ENCODE peak calls at places on chromosomes 6 and 20, in nine cellular contexts. K, X, B, G, F, V, H, S and L are unnamed samples.

GRCh38 chr20:41334452-41335421 is 5.9 kb upstream of the LPIN3 start:
- DNase-seq in V (no peak), F (no peak), S (no peak), B (no peak), G (no peak), X (no peak), H (no peak), K (no peak), L (no peak)

GRCh38 chr6:1316482-1317220 is 4.8 kb downstream of the FOXQ1 start:
- DNase-seq in S (no peak), F (no peak), G (no peak), K (no peak), H (no peak), V (peak), X (peak), B (no peak), L (no peak)

GRCh38 chr6:169972736-169973135 is 221.3 kb downstream of the ERMARD start:
- DNase-seq in B (no peak), X (no peak), K (no peak), H (peak), S (no peak), V (no peak), F (no peak), G (no peak), L (no peak)

GRCh38 chr6:90025418-90026089 is 131.3 kb downstream of the GJA10 start:
- DNase-seq in V (peak), H (no peak), X (peak), F (no peak), B (no peak), S (peak), G (no peak), K (no peak), L (no peak)

GRCh38 chr6:33213166-33213988 is 5.1 kb downstream of the RING1 start:
- DNase-seq in G (no peak), B (peak), F (no peak), X (peak), V (no peak), S (no peak), H (no peak), K (no peak), L (peak)

GRCh38 chr6:40674170-40674569 is 87.0 kb upstream of the LRFN2 start:
- DNase-seq in S (no peak), F (no peak), V (no peak), X (no peak), K (no peak), G (no peak), H (no peak), B (no peak), L (no peak)

GRCh38 chr6:132813173-132813856 is 1.1 kb upstream of the RPS12 start:
- DNase-seq in F (peak), V (peak), H (no peak), X (peak), S (peak), G (no peak), B (peak), K (no peak), L (no peak)

GRCh38 chr6:131602913-131603312 is 25.1 kb downstream of the MED23 start:
- DNase-seq in V (peak), H (no peak), K (no peak), B (no peak), X (peak), S (no peak), F (no peak), G (no peak), L (no peak)

GRCh38 chr6:13908955-13909381 is 15.8 kb upstream of the RNF182 start:
- DNase-seq in H (no peak), B (peak), V (peak), G (no peak), S (peak), F (peak), K (peak), X (peak), L (peak)

GRCh38 chr20:35111141-35111888 is 18.7 kb upstream of the TRPC4AP start:
- DNase-seq in V (peak), B (no peak), F (no peak), G (no peak), X (peak), S (no peak), K (no peak), H (no peak), L (no peak)

GRCh38 chr20:38272961-38273360 is 12.4 kb upstream of the KIAA1755 start:
- DNase-seq in S (no peak), V (no peak), G (no peak), F (no peak), X (peak), H (no peak), K (no peak), B (no peak), L (no peak)

GRCh38 chr20:33443006-33443511 is 504 bp downstream of the SNTA1 start:
- DNase-seq in S (peak), B (peak), G (no peak), K (no peak), F (peak), H (peak), X (no peak), V (no peak), L (no peak)

GRCh38 chr6:137231895-137232294 is 12.7 kb upstream of the IFNGR1 start:
- DNase-seq in S (no peak), B (no peak), V (no peak), X (no peak), F (no peak), G (no peak), H (no peak), K (no peak), L (no peak)